ENCODE peak calls at places on chromosomes 16 and 17, in six cellular contexts. O is foreskin keratinocyte; V is stimulated activated CD4-positive, alpha-beta T cell treated with anti-CD3 and anti-CD28 coated beads, Interleukin-12 subunit alpha, Interleukin-12 subunit beta, amount 100 ng/mL, for 24 hours; W is activated CD8-positive, alpha-beta memory T cell treated with anti-CD3 and anti-CD28 coated beads for 48 hours; B is upper lobe of right lung; H is NCI-H69. J is an unnamed sample.

GRCh38 chr17:204427-205175 is 23.2 kb upstream of the DOC2B start:
- DNase-seq in O (no peak), V (no peak), W (no peak), B (no peak), H (no peak), J (no peak)

GRCh38 chr16:56625943-56626654 is 518 bp downstream of the MT1E start:
- DNase-seq in O (no peak), V (no peak), W (no peak), B (no peak), H (no peak), J (no peak)

GRCh38 chr16:90018297-90019200 is 707 bp downstream of the DBNDD1 start:
- DNase-seq in O (no peak), V (no peak), W (no peak), B (no peak), H (peak; percentile 46), J (no peak)

GRCh38 chr16:600781-601180 is 10.9 kb downstream of the RAB40C start:
- DNase-seq in O (no peak), V (no peak), W (no peak), B (no peak), H (peak; percentile 30), J (no peak)

GRCh38 chr17:82767041-82767754 is 15.3 kb downstream of the TBCD start:
- DNase-seq in O (no peak), V (peak; percentile 9), W (no peak), B (no peak), H (peak; percentile 56), J (no peak)

GRCh38 chr16:83990492-83990891 is 22.4 kb downstream of the NECAB2 start:
- DNase-seq in O (no peak), V (no peak), W (no peak), B (no peak), H (peak; percentile 55), J (no peak)

GRCh38 chr17:82388223-82388921 is 16.8 kb downstream of the UTS2R start:
- DNase-seq in O (no peak), V (no peak), W (no peak), B (no peak), H (no peak), J (no peak)

GRCh38 chr17:40410082-40410481 is 7.6 kb downstream of the TOP2A start:
- DNase-seq in O (no peak), V (no peak), W (no peak), B (no peak), H (no peak), J (no peak)

GRCh38 chr16:54847207-54847606 is 83.5 kb upstream of the IRX5 start:
- DNase-seq in O (peak; percentile 99), V (no peak), W (no peak), B (no peak), H (no peak), J (no peak)

GRCh38 chr17:37779554-37779953 is 34.7 kb upstream of the HNF1B start:
- DNase-seq in O (no peak), V (no peak), W (no peak), B (no peak), H (no peak), J (no peak)

GRCh38 chr16:87963400-87963799 is 12.2 kb downstream of the BANP start:
- DNase-seq in O (peak; percentile 46), V (peak; percentile 52), W (peak; percentile 38), B (no peak), H (no peak), J (peak; percentile 58)

GRCh38 chr16:4344659-4345438 is 6.3 kb downstream of the PAM16 start:
- DNase-seq in O (no peak), V (no peak), W (no peak), B (peak; percentile 59), H (peak; percentile 89), J (no peak)

GRCh38 chr16:53619247-53619646 is 84.4 kb downstream of the RPGRIP1L start:
- DNase-seq in O (no peak), V (no peak), W (no peak), B (no peak), H (no peak), J (no peak)

GRCh38 chr16:68093816-68094613 is 8.8 kb downstream of the NFATC3 start:
- DNase-seq in O (no peak), V (no peak), W (no peak), B (no peak), H (peak; percentile 11), J (no peak)

GRCh38 chr16:72300892-72301291 is 128.9 kb upstream of the PMFBP1 start:
- DNase-seq in O (no peak), V (no peak), W (no peak), B (no peak), H (no peak), J (no peak)

J was measured in activated CD4-positive, alpha-beta T cell treated with anti-CD3 and anti-CD28 coated beads for 24 hours.